ENCODE peak calls at places on chromosomes 1 and 21, in seven cellular contexts. C is heart left ventricle, Q is upper lobe of left lung, D is uterus, U is gastrocnemius medialis, R is HepG2, B is suprapubic skin. W is an unnamed sample.

GRCh38 chr21:35849131-35849530 is 211.2 kb downstream of the SETD4 start:
- DNase-seq in C (peak), Q (no peak), D (no peak), U (no peak), R (no peak), B (no peak), W (peak)

GRCh38 chr21:32867587-32867986 is 96.0 kb upstream of the PAXBP1 start:
- DNase-seq in C (no peak), Q (no peak), D (no peak), U (no peak), R (no peak), B (no peak), W (no peak)

GRCh38 chr1:10904396-10905358 is 107.8 kb upstream of the TARDBP start:
- DNase-seq in C (no peak), Q (peak), D (no peak), U (no peak), R (no peak), B (peak), W (no peak)

GRCh38 chr1:52723260-52723659 is 3.0 kb upstream of the ZYG11B start:
- DNase-seq in C (no peak), Q (no peak), D (no peak), U (no peak), R (no peak), B (no peak), W (no peak)

GRCh38 chr1:243447342-243447741 is 191.5 kb downstream of the SDCCAG8 start:
- DNase-seq in C (peak), Q (no peak), D (no peak), U (peak), R (no peak), B (no peak), W (peak)

GRCh38 chr1:34840426-34840825 is 19.1 kb downstream of the SMIM12 start:
- DNase-seq in C (no peak), Q (no peak), D (no peak), U (no peak), R (no peak), B (no peak), W (no peak)

GRCh38 chr1:58999676-59000075 is 215.8 kb upstream of the JUN start:
- DNase-seq in C (no peak), Q (no peak), D (no peak), U (no peak), R (no peak), B (no peak), W (no peak)

GRCh38 chr1:57599233-57599994 is 175.6 kb upstream of the DAB1 start:
- DNase-seq in C (peak), Q (no peak), D (no peak), U (no peak), R (no peak), B (no peak), W (no peak)

GRCh38 chr1:206890125-206890637 is 7.1 kb upstream of the IL24 start:
- DNase-seq in C (no peak), Q (no peak), D (no peak), U (no peak), R (no peak), B (no peak), W (no peak)

GRCh38 chr1:40997096-40997495 is 17.6 kb downstream of the CTPS1 start:
- DNase-seq in C (no peak), Q (no peak), D (no peak), U (no peak), R (no peak), B (no peak), W (no peak)

GRCh38 chr1:162108426-162108825 is 38.9 kb downstream of the NOS1AP start:
- DNase-seq in C (no peak), Q (no peak), D (no peak), U (no peak), R (no peak), B (no peak), W (no peak)

GRCh38 chr21:42518216-42518615 is 4.6 kb downstream of the SLC37A1 start:
- DNase-seq in C (no peak), Q (no peak), D (no peak), U (no peak), R (no peak), B (no peak), W (no peak)

GRCh38 chr1:67970088-67970487 is 80.3 kb downstream of the DIRAS3 start:
- DNase-seq in C (no peak), Q (no peak), D (no peak), U (no peak), R (no peak), B (no peak), W (no peak)

GRCh38 chr1:178094752-178095645 is 1.1 kb downstream of the RASAL2 start:
- DNase-seq in C (no peak), Q (no peak), D (no peak), U (no peak), R (no peak), B (no peak), W (no peak)

GRCh38 chr1:17874665-17875064 is 119.5 kb downstream of the ACTL8 start:
- DNase-seq in C (no peak), Q (no peak), D (no peak), U (no peak), R (no peak), B (no peak), W (no peak)

GRCh38 chr1:151972533-151973270 is 21.0 kb downstream of the S100A10 start:
- DNase-seq in C (no peak), Q (no peak), D (peak), U (no peak), R (no peak), B (peak), W (peak)

GRCh38 chr1:8023287-8023994 is 2.7 kb downstream of the ERRFI1 start:
- DNase-seq in C (no peak), Q (no peak), D (no peak), U (no peak), R (no peak), B (no peak), W (no peak)

GRCh38 chr1:203402609-203403337 is 51.9 kb upstream of the FMOD start:
- DNase-seq in C (no peak), Q (no peak), D (peak), U (no peak), R (no peak), B (no peak), W (peak)

GRCh38 chr1:234585333-234586055 is 24.5 kb downstream of the IRF2BP2 start:
- DNase-seq in C (no peak), Q (no peak), D (peak), U (peak), R (no peak), B (no peak), W (no peak)

GRCh38 chr1:64186138-64186897 is 17.1 kb upstream of the UBE2U start:
- DNase-seq in C (peak), Q (no peak), D (no peak), U (no peak), R (no peak), B (no peak), W (no peak)

GRCh38 chr21:36825683-36826082 is 126.8 kb downstream of the SIM2 start:
- DNase-seq in C (no peak), Q (no peak), D (no peak), U (no peak), R (no peak), B (no peak), W (no peak)

GRCh38 chr21:33976082-33976979 is 60.7 kb upstream of the ATP5PO start:
- DNase-seq in C (peak), Q (no peak), D (peak), U (peak), R (peak), B (no peak), W (no peak)

GRCh38 chr21:31110430-31110829 is 72.2 kb upstream of the KRTAP19-8 start:
- DNase-seq in C (no peak), Q (no peak), D (no peak), U (no peak), R (no peak), B (no peak), W (no peak)

GRCh38 chr21:28793043-28793442 is 199.6 kb downstream of the LTN1 start:
- DNase-seq in C (no peak), Q (no peak), D (no peak), U (no peak), R (no peak), B (no peak), W (no peak)

DNA sequence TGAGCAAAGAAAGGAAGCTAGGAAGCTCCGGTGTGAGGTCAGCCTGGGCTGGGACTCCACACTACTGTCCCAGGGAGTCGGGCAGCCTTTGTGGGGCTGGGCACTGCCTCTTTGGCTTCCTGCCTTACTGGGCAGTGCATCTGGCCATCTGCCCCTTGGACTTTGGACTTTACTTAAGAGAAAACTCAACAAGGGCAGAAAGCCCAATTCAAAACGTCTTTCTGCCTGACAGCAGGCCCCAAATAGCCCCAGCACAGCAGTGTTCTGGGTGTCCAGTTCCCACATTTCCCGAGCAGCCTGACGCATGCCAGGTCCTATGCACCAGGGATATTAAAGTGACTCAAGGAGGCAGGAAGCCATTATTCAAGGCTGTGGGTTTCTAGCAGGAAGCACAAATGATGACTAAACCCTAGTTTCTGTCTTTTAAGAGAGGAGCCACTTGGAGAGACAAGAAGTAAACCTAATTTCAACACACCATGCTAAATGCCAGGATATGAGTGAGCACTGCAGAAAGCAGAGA is 37.9 kb upstream of the EDEM3 start:
- DNase-seq in C (peak), Q (no peak), D (peak), U (peak), R (peak), B (peak), W (peak)
- TF ChIP-seq POLR2A in C (no peak), Q (no peak), D (no peak), U (peak), R (no peak), B (no peak), W (no peak)

DNA sequence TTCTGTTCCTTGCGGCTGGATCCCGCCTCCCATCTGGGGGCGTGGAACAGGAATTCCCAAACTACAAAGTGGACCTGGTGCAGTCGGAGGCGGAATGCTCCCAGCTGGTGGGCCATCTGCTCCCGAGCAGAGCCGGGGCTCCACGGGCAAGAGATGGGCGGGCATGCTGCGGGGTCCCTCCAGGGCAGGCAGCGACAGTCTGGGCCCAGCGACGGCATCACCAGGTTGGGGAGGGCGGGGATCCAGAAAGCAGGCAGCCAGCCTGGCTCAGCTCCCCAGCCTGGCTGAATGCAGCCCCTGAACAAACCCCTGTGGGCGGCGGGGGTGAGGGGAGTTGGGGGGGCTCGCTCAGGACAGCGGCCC is 3.6 kb downstream of the MEGF6 start:
- DNase-seq in C (no peak), Q (peak), D (no peak), U (no peak), R (no peak), B (no peak), W (no peak)
- H3K27ac ChIP-seq in C (no peak), Q (no peak), D (no peak), U (no peak), R (no peak), B (no peak), W (no peak)

GRCh38 chr1:27633640-27634165 is 1.3 kb downstream of the FGR start:
- DNase-seq in C (no peak), Q (no peak), D (no peak), U (no peak), R (no peak), B (no peak), W (no peak)

GRCh38 chr1:27630859-27631491 is 4.0 kb downstream of the FGR start:
- DNase-seq in C (peak), Q (no peak), D (peak), U (peak), R (no peak), B (no peak), W (peak)

GRCh38 chr1:27633298-27633610 is 1.7 kb downstream of the FGR start:
- DNase-seq in C (no peak), Q (no peak), D (no peak), U (no peak), R (no peak), B (no peak), W (no peak)

GRCh38 chr1:27634166-27634981 is 611 bp downstream of the FGR start:
- DNase-seq in C (peak), Q (peak), D (no peak), U (no peak), R (no peak), B (no peak), W (no peak)

DNA sequence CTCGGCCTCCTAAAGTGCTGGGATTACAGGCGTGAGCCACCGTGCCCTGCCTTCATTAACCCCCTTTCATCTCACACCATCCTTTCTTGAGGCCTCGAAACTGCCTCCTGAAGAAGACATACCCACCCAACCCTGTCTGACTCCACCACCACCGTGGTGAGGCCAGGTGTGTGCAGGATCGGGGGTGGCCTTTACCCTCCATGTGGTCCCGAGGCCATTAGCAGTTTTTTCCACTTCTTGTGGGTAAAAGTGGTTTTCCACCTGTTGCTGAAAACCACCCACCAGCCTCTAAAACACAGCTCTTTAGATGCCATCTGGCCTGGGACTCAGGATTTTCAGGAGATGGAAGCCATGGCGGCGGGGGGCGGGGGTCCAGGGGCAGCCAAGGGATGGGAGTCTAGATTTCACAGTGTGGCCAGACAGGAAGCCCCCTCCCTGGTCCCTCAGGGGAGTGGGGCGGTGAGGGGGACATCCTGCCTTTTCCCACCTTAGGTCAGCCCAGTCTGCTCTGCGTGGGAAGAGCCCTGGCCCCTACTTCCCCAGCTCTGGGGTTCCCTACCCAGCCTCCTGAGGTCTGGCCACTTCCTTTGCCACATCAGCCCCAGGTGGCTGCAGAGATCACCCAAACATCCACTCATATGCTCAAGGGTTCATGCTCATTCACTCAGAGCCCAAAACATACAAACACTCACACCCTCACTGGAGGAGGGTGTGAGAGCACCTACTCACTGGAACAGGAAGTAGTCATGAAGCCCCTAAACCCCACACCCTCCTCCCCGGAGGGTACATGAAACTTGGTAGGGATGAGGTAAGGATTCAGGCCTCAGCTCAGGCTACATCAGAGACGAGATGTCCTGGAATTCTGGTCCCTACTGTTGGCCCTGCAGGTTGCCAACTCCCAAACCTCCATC is 2.3 kb downstream of the FGR start:
- DNase-seq in C (no peak), Q (peak), D (no peak), U (no peak), R (no peak), B (no peak), W (no peak)
- TF ChIP-seq POLR2A in C (no peak), Q (peak), D (no peak), U (no peak), R (no peak), B (no peak), W (no peak)

DNA sequence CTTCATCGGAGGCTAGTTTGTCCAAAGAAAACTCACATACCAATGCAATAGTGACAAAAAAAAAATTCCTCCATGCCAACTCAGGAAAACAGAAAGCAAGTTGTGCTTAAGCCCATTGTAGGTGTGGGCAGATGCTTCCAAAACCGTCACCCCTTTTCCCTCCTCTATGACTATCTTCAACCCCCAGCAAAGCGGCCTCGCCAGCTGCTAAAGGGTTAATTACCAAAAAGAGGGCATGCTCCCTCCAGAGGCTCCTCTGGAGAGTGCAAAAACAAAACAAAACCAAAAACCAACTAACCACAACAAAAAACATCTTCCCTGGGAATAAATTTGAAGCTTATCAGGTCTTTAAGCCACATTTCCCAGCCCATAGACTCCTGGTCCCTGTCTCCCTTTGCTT is 1.2 kb downstream of the LMOD1 start:
- DNase-seq in C (no peak), Q (no peak), D (no peak), U (no peak), R (no peak), B (no peak), W (no peak)
- H3K27ac ChIP-seq in C (peak), Q (peak), D (peak), U (peak), R (no peak), B (no peak), W (peak)

GRCh38 chr1:109786531-109787021 is 22.9 kb upstream of the EPS8L3 start:
- DNase-seq in C (no peak), Q (no peak), D (peak), U (peak), R (no peak), B (peak), W (peak)
- TF ChIP-seq POLR2A in C (no peak), Q (no peak), D (no peak), U (no peak), R (no peak), B (no peak), W (no peak)